ENCODE peak calls at places on chromosome 3, in six cellular contexts. G, J, Q, P, N and S are unnamed samples.

GRCh38 chr3:126152458-126152857 is 27.9 kb downstream of the ALDH1L1 start:
- DNase-seq in P (no peak), J (no peak), G (no peak), N (no peak), Q (no peak), S (no peak)

GRCh38 chr3:194561306-194561974 is 71.8 kb downstream of the TMEM44 start:
- DNase-seq in N (no peak), P (no peak), Q (no peak), J (no peak), G (no peak), S (no peak)

GRCh38 chr3:40720863-40721262 is 196.1 kb downstream of the ZNF621 start:
- DNase-seq in P (no peak), N (no peak), J (no peak), Q (no peak), G (no peak), S (peak; percentile 39)

GRCh38 chr3:194584435-194584776 is 48.8 kb downstream of the TMEM44 start:
- DNase-seq in J (no peak), P (no peak), N (no peak), Q (no peak), G (no peak), S (no peak)

GRCh38 chr3:194161181-194162045 is 25.5 kb downstream of the HES1 start:
- DNase-seq in G (no peak), N (no peak), P (no peak), J (no peak), Q (no peak), S (no peak)

GRCh38 chr3:128343287-128344045 is 123.2 kb downstream of the DNAJB8 start:
- DNase-seq in J (no peak), Q (peak; percentile 30), P (peak; percentile 25), G (peak; percentile 80), N (no peak), S (no peak)

GRCh38 chr3:148962513-148962912 is 28.8 kb upstream of the GYG1 start:
- DNase-seq in Q (peak; percentile 52), P (no peak), N (peak; percentile 56), G (peak; percentile 37), J (peak; percentile 58), S (no peak)

GRCh38 chr3:107271787-107272387 is 105.4 kb upstream of the CCDC54 start:
- DNase-seq in Q (peak; percentile 2), G (peak; percentile 54), J (no peak), P (no peak), N (peak; percentile 19), S (peak; percentile 56)

GRCh38 chr3:126855374-126855773 is 127.5 kb upstream of the PLXNA1 start:
- DNase-seq in J (no peak), P (no peak), N (no peak), G (no peak), Q (no peak), S (no peak)

GRCh38 chr3:155231792-155232191 is 61.7 kb downstream of the STRIT1 start:
- DNase-seq in N (no peak), J (no peak), Q (no peak), P (no peak), G (no peak), S (no peak)

GRCh38 chr3:129345971-129346370 is 67.3 kb downstream of the HMCES start:
- DNase-seq in P (no peak), J (no peak), Q (no peak), N (no peak), G (no peak), S (no peak)

GRCh38 chr3:53513556-53514190 is 19.3 kb downstream of the CACNA1D start:
- DNase-seq in G (no peak), P (no peak), J (no peak), N (peak; percentile 21), Q (no peak), S (no peak)